ENCODE peak calls at places on chromosomes 7 and 10, in eight cellular contexts. U is DMS153, Q is endodermal cell, V is GM04503, X is RKO, B is OCI-M1, L is AG09309, Z is OCI-LY7. P is an unnamed sample.

GRCh38 chr10:122515022-122515424 is 45.5 kb upstream of the DMBT1 start:
- DNase-seq in U (no peak), Q (no peak), V (no peak), X (no peak), B (no peak), L (no peak), Z (no peak), P (no peak)

GRCh38 chr10:96638696-96639095 is 51.9 kb upstream of the TM9SF3 start:
- DNase-seq in U (no peak), Q (no peak), V (no peak), X (no peak), B (no peak), L (no peak), Z (no peak), P (no peak)

GRCh38 chr7:47982610-47983009 is 3.2 kb upstream of the HUS1 start:
- DNase-seq in U (no peak), Q (no peak), V (no peak), X (no peak), B (no peak), L (no peak), Z (no peak), P (no peak)

GRCh38 chr10:58807631-58808024 is 295.0 kb downstream of the BICC1 start:
- DNase-seq in U (peak; percentile 38), Q (no peak), V (peak; percentile 66), X (no peak), B (no peak), L (peak; percentile 58), Z (no peak), P (no peak)

GRCh38 chr10:46525177-46525823 is 31.2 kb downstream of the GPRIN2 start:
- DNase-seq in U (no peak), Q (peak; percentile 44), V (peak; percentile 42), X (peak; percentile 77), B (peak; percentile 44), L (peak; percentile 60), Z (no peak), P (peak; percentile 48)

GRCh38 chr10:121611431-121612159 is 13.4 kb upstream of the FGFR2 start:
- DNase-seq in U (no peak), Q (no peak), V (no peak), X (no peak), B (no peak), L (no peak), Z (no peak), P (no peak)

GRCh38 chr7:154965014-154965413 is 37.9 kb downstream of the PAXIP1 start:
- DNase-seq in U (no peak), Q (no peak), V (no peak), X (no peak), B (no peak), L (no peak), Z (no peak), P (no peak)

GRCh38 chr10:99470327-99470726 is 39.9 kb upstream of the GOT1 start:
- DNase-seq in U (no peak), Q (no peak), V (no peak), X (no peak), B (peak; percentile 29), L (no peak), Z (peak; percentile 8), P (no peak)

GRCh38 chr10:125343118-125343752 is 182.9 kb upstream of the CTBP2 start:
- DNase-seq in U (no peak), Q (peak; percentile 74), V (no peak), X (peak; percentile 26), B (peak; percentile 41), L (no peak), Z (peak; percentile 20), P (no peak)

GRCh38 chr7:81159402-81159801 is 240.6 kb upstream of the SEMA3C start:
- DNase-seq in U (no peak), Q (no peak), V (no peak), X (no peak), B (peak; percentile 70), L (no peak), Z (no peak), P (no peak)

GRCh38 chr10:92757066-92757716 is 67.4 kb downstream of the HHEX start:
- DNase-seq in U (no peak), Q (peak; percentile 81), V (peak; percentile 32), X (no peak), B (peak; percentile 99), L (peak; percentile 65), Z (peak; percentile 95), P (peak; percentile 89)

GRCh38 chr7:114663502-114663901 is 248.9 kb downstream of the FOXP2 start:
- DNase-seq in U (peak; percentile 64), Q (no peak), V (no peak), X (peak; percentile 66), B (peak; percentile 60), L (peak; percentile 4), Z (peak; percentile 1), P (no peak)

GRCh38 chr10:96339956-96340904 is 18.6 kb downstream of the OPALIN start:
- DNase-seq in U (peak; percentile 9), Q (peak; percentile 85), V (peak; percentile 8), X (peak; percentile 73), B (peak; percentile 86), L (peak; percentile 23), Z (peak; percentile 88), P (peak; percentile 56)

GRCh38 chr7:46191776-46192175 is 270.7 kb upstream of the IGFBP3 start:
- DNase-seq in U (no peak), Q (no peak), V (peak; percentile 56), X (no peak), B (no peak), L (peak; percentile 44), Z (no peak), P (no peak)

GRCh38 chr7:158740013-158740656 is 35.5 kb upstream of the NCAPG2 start:
- DNase-seq in U (no peak), Q (no peak), V (peak; percentile 44), X (no peak), B (peak; percentile 3), L (peak; percentile 49), Z (no peak), P (no peak)